ENCODE peak calls at places on chromosome 1, in nine cellular contexts. K is mesendoderm, X is bronchial epithelial cell, Z is H54, O is glutamatergic neuron, P is HFFc6, E is stomach, S is HTR-8/SVneo, D is left lung. J is an unnamed sample.

GRCh38 chr1:67489643-67490042 is 59.4 kb upstream of the SERBP1 start:
- DNase-seq in K (peak), X (peak), Z (no peak), O (no peak), P (no peak), E (no peak), S (peak), D (no peak), J (no peak)

GRCh38 chr1:9316512-9316911 is 23.8 kb downstream of the SPSB1 start:
- DNase-seq in K (no peak), X (no peak), Z (no peak), O (no peak), P (no peak), E (no peak), S (no peak), D (no peak), J (no peak)

GRCh38 chr1:56547473-56547872 is 31.9 kb downstream of the PLPP3 start:
- DNase-seq in K (no peak), X (no peak), Z (no peak), O (no peak), P (no peak), E (no peak), S (no peak), D (no peak), J (no peak)

GRCh38 chr1:117573386-117574040 is 32.3 kb upstream of the TENT5C start:
- DNase-seq in K (no peak), X (peak), Z (peak), O (no peak), P (no peak), E (no peak), S (no peak), D (no peak), J (no peak)

GRCh38 chr1:227357229-227358078 is 39.2 kb upstream of the CDC42BPA start:
- DNase-seq in K (peak), X (peak), Z (peak), O (peak), P (peak), E (peak), S (peak), D (peak), J (peak)

GRCh38 chr1:214417545-214418210 is 133.7 kb downstream of the PTPN14 start:
- DNase-seq in K (no peak), X (no peak), Z (no peak), O (no peak), P (no peak), E (no peak), S (no peak), D (no peak), J (no peak)

GRCh38 chr1:181482521-181483083 is 715 bp upstream of the CACNA1E start:
- DNase-seq in K (peak), X (peak), Z (no peak), O (peak), P (no peak), E (peak), S (no peak), D (peak), J (peak)

GRCh38 chr1:32724678-32725594 is 22.4 kb upstream of the SYNC start:
- DNase-seq in K (peak), X (peak), Z (peak), O (no peak), P (peak), E (peak), S (peak), D (peak), J (peak)

GRCh38 chr1:235595079-235595478 is 54.5 kb downstream of the GNG4 start:
- DNase-seq in K (no peak), X (no peak), Z (no peak), O (no peak), P (no peak), E (no peak), S (no peak), D (no peak), J (no peak)